ENCODE peak calls at places on chromosomes 7 and 10, in ten cellular contexts. N is stomach, W is transverse colon, K is sigmoid colon, G is prostate gland, A is HepG2, U is HCT116, O is Panc1, H is GM23338, E is HL-60. T is an unnamed sample.

GRCh38 chr10:8404721-8405120 is 350.2 kb downstream of the GATA3 start:
- DNase-seq in E (no peak), G (no peak), U (no peak), W (no peak), K (no peak), O (no peak), H (no peak), A (no peak), N (no peak), T (no peak)

GRCh38 chr10:59006511-59007306 is 169.7 kb upstream of the PHYHIPL start:
- DNase-seq in H (no peak), E (no peak), U (no peak), N (no peak), A (peak; percentile 86), G (no peak), W (no peak), O (no peak), K (no peak), T (peak; percentile 13)

GRCh38 chr10:127649642-127650041 is 87.3 kb upstream of the FOXI2 start:
- DNase-seq in E (no peak), N (no peak), A (peak; percentile 14), W (no peak), K (no peak), G (no peak), H (peak; percentile 88), O (no peak), U (peak; percentile 27), T (no peak)

GRCh38 chr10:3472705-3473078 is 300.1 kb upstream of the PITRM1 start:
- DNase-seq in E (no peak), W (no peak), O (no peak), U (no peak), H (no peak), G (no peak), K (no peak), A (no peak), N (no peak), T (no peak)

GRCh38 chr7:71325151-71325550 is 193.2 kb downstream of the GALNT17 start:
- DNase-seq in N (no peak), U (no peak), O (no peak), K (no peak), E (no peak), G (no peak), A (no peak), H (peak; percentile 51), W (no peak), T (no peak)

GRCh38 chr10:13984647-13985155 is 346.0 kb downstream of the FRMD4A start:
- DNase-seq in E (no peak), K (no peak), W (no peak), G (no peak), A (no peak), H (no peak), O (peak; percentile 76), U (no peak), N (no peak), T (no peak)

GRCh38 chr10:77159538-77160110 is 478.0 kb downstream of the KCNMA1 start:
- DNase-seq in A (no peak), G (no peak), E (no peak), N (no peak), K (no peak), H (no peak), U (no peak), O (no peak), W (no peak), T (no peak)

GRCh38 chr7:99693427-99694200 is 13.8 kb upstream of the CYP3A5 start:
- DNase-seq in U (no peak), O (no peak), W (peak; percentile 23), N (peak; percentile 66), A (peak; percentile 97), K (no peak), G (no peak), H (peak; percentile 77), E (no peak), T (no peak)

GRCh38 chr7:98514211-98515150 is 102.6 kb upstream of the NPTX2 start:
- DNase-seq in E (no peak), G (no peak), O (no peak), U (no peak), H (peak; percentile 34), A (no peak), K (peak; percentile 38), W (no peak), N (no peak), T (no peak)

GRCh38 chr7:2860627-2861133 is 16.6 kb upstream of the GNA12 start:
- DNase-seq in E (no peak), G (peak; percentile 89), K (peak; percentile 43), U (no peak), O (peak; percentile 56), A (peak; percentile 85), N (peak; percentile 84), H (no peak), W (no peak), T (no peak)

GRCh38 chr7:159148430-159149395 is 4.0 kb upstream of the VIPR2 start:
- DNase-seq in N (no peak), H (no peak), K (no peak), O (no peak), A (no peak), E (no peak), G (no peak), W (no peak), U (no peak), T (no peak)

GRCh38 chr7:47954231-47954911 is 6.1 kb upstream of the PKD1L1 start:
- DNase-seq in G (no peak), U (no peak), K (no peak), H (no peak), E (no peak), N (no peak), A (no peak), O (no peak), W (no peak), T (no peak)

GRCh38 chr7:24192053-24192452 is 91.9 kb upstream of the NPY start:
- DNase-seq in N (no peak), O (no peak), H (no peak), E (no peak), W (no peak), K (no peak), U (no peak), A (no peak), G (no peak), T (no peak)

GRCh38 chr10:110681023-110681681 is 37.0 kb downstream of the RBM20 start:
- DNase-seq in U (peak; percentile 22), K (no peak), W (peak; percentile 30), N (peak; percentile 43), A (peak; percentile 32), O (no peak), H (peak; percentile 77), G (peak; percentile 10), E (no peak), T (peak; percentile 29)

GRCh38 chr7:104106106-104106505 is 101.7 kb downstream of the ORC5 start:
- DNase-seq in K (no peak), H (no peak), E (no peak), A (peak; percentile 27), O (no peak), N (no peak), U (no peak), W (no peak), G (no peak), T (no peak)

GRCh38 chr7:101814081-101814995 is 3.1 kb upstream of the CUX1 start:
- DNase-seq in N (peak; percentile 69), E (peak; percentile 73), U (no peak), K (peak; percentile 77), O (peak; percentile 50), H (peak; percentile 72), G (peak; percentile 34), W (peak; percentile 72), A (peak; percentile 36), T (peak; percentile 66)

GRCh38 chr7:101815826-101816488 is 1.5 kb upstream of the CUX1 start:
- DNase-seq in A (peak; percentile 70), G (peak; percentile 57), N (peak; percentile 79), W (peak; percentile 79), O (no peak), K (peak; percentile 86), E (peak; percentile 73), H (peak; percentile 89), U (peak; percentile 73), T (no peak)

GRCh38 chr7:101813414-101814019 is 3.9 kb upstream of the CUX1 start:
- DNase-seq in K (peak; percentile 22), E (no peak), O (no peak), U (no peak), A (no peak), G (no peak), H (no peak), N (no peak), W (no peak), T (no peak)

GRCh38 chr7:101816499-101817030 is 861 bp upstream of the CUX1 start:
- DNase-seq in E (no peak), A (no peak), H (no peak), G (peak; percentile 30), U (no peak), W (peak; percentile 64), N (peak; percentile 65), O (no peak), K (peak; percentile 72), T (no peak)

GRCh38 chr7:101814996-101815825 is 2.2 kb upstream of the CUX1 start:
- DNase-seq in W (peak; percentile 70), O (no peak), A (no peak), N (peak; percentile 51), E (no peak), G (peak; percentile 36), H (peak; percentile 65), U (no peak), K (peak; percentile 71), T (peak; percentile 65)
- TF ChIP-seq POLR2AphosphoS5 in W (no peak), O (no peak), A (no peak), N (no peak), E (no peak), G (no peak), H (no peak), U (no peak), K (no peak), T (no peak)

DNA sequence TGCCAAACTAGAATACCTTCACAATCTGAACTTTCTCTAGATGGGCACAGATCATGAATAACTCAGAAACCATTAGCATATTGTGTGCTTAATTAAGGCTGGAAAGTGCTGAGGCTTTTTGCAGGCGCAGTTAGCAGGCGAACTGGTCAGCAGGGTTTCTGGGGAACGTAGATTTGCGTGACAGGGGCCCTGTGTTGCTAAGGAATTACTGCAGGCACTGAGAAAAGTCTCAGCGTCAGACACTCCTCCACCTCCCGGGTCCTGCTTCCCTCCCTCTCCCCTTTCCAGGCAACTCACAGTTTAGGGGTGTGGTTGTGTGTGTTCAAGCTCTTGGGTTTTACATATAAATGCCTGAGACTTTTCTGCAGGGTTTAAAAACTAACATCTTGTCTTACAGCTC is 2.2 kb downstream of the MAP3K8 start:
- DNase-seq in A (no peak), N (peak; percentile 34), U (no peak), W (peak; percentile 45), E (no peak), H (peak; percentile 81), K (peak; percentile 70), G (no peak), O (no peak), T (no peak)
- TF ChIP-seq POLR2AphosphoS5 in A (no peak), N (no peak), U (no peak), W (peak; percentile 27), E (peak; percentile 37), H (no peak), K (no peak), G (no peak), O (no peak), T (no peak)

GRCh38 chr7:28955723-28956607 is 2.2 kb downstream of the TRIL start:
- DNase-seq in E (no peak), A (peak; percentile 72), H (peak; percentile 90), U (no peak), N (peak; percentile 91), G (peak; percentile 76), K (peak; percentile 89), O (no peak), W (peak; percentile 88), T (peak; percentile 38)
- TF ChIP-seq POLR2AphosphoS5 in E (no peak), A (peak; percentile 44), H (peak; percentile 48), U (no peak), N (peak; percentile 45), G (no peak), K (no peak), O (no peak), W (no peak), T (no peak)

GRCh38 chr7:94856643-94857042 is 50.8 kb upstream of the PPP1R9A start:
- DNase-seq in N (no peak), W (no peak), G (no peak), A (peak; percentile 5), H (no peak), O (no peak), E (no peak), U (no peak), K (no peak), T (no peak)
- TF ChIP-seq POLR2AphosphoS5 in N (no peak), W (no peak), G (no peak), A (no peak), H (no peak), O (no peak), E (no peak), U (no peak), K (no peak), T (no peak)

T was measured in GM12892.